ENCODE peak calls at places on chromosomes 7 and 10, in five cellular contexts. J is tibial artery, L is heart left ventricle, B is K562, A is HepG2. Z is an unnamed sample.

GRCh38 chr10:68955414-68955785 is 570 bp upstream of the DDX21 start:
- DNase-seq in J (no peak), L (no peak), B (no peak), A (no peak), Z (peak; percentile 1)

GRCh38 chr7:90626011-90626410 is 29.9 kb downstream of the CDK14 start:
- DNase-seq in J (no peak), L (no peak), B (no peak), A (no peak), Z (no peak)

GRCh38 chr10:112225771-112226438 is 42.3 kb upstream of the GPAM start:
- DNase-seq in J (no peak), L (no peak), B (no peak), A (peak; percentile 59), Z (no peak)

GRCh38 chr10:32190890-32191491 is 134.8 kb upstream of the KIF5B start:
- DNase-seq in J (no peak), L (no peak), B (no peak), A (peak; percentile 25), Z (no peak)

GRCh38 chr10:96325719-96326373 is 21.6 kb downstream of the DNTT start:
- DNase-seq in J (no peak), L (no peak), B (no peak), A (no peak), Z (no peak)

GRCh38 chr10:120719333-120719732 is 131.8 kb upstream of the WDR11 start:
- DNase-seq in J (no peak), L (no peak), B (no peak), A (no peak), Z (no peak)

GRCh38 chr7:112068967-112069366 is 137.2 kb downstream of the DOCK4 start:
- DNase-seq in J (no peak), L (no peak), B (no peak), A (no peak), Z (no peak)

GRCh38 chr10:110218627-110219026 is 11.2 kb downstream of the MXI1 start:
- DNase-seq in J (no peak), L (no peak), B (no peak), A (no peak), Z (no peak)

GRCh38 chr7:90678986-90679385 is 82.9 kb downstream of the CDK14 start:
- DNase-seq in J (no peak), L (no peak), B (no peak), A (no peak), Z (no peak)

GRCh38 chr10:69965086-69965485 is 87.6 kb upstream of the MACROH2A2 start:
- DNase-seq in J (no peak), L (no peak), B (no peak), A (no peak), Z (no peak)
- H3K27me3 ChIP-seq in J (no peaks in the 10 kb centered on the region), L (no peaks in the 10 kb centered on the region), B (peaks cover 21% of the 10 kb centered on the region), A (peaks cover 71% of the 10 kb centered on the region), Z (no peaks in the 10 kb centered on the region)

GRCh38 chr7:37193775-37194135 is 254.9 kb downstream of the ELMO1 start:
- DNase-seq in J (no peak), L (no peak), B (no peak), A (no peak), Z (no peak)

GRCh38 chr7:37193087-37193774 is 255.4 kb downstream of the ELMO1 start:
- DNase-seq in J (no peak), L (peak; percentile 68), B (no peak), A (no peak), Z (no peak)

GRCh38 chr7:37196631-37197030 is 252.0 kb downstream of the ELMO1 start:
- DNase-seq in J (no peak), L (no peak), B (no peak), A (no peak), Z (no peak)

GRCh38 chr7:37195388-37195787 is 253.3 kb downstream of the ELMO1 start:
- DNase-seq in J (no peak), L (no peak), B (no peak), A (no peak), Z (no peak)

DNA sequence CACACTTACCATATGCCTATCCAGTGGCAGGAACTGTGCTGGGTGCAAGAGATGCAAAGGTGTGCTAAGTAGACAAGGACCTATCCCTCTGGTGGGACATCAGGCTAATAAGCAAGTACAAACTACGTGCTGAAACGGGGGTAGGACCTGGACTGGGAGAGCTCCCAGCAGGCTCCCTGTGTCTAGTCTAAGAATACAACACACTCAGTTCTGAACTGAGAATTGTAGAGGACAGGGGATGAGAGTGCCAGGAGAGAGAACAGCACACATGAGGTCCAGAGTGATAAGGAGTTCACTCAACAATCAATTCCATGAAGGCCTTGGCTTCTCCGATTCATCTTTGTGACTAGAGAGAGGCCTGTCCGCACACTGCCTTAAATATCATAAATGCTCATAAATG is 253.7 kb downstream of the ELMO1 start:
- DNase-seq in J (no peak), L (no peak), B (no peak), A (no peak), Z (no peak)
- H3K27ac ChIP-seq in J (no peak overlapping the region), L (no peak overlapping the region), B (no peak overlapping the region), A (no peak overlapping the region), Z (no peak overlapping the region)

GRCh38 chr7:122886357-122887081 is at the start of gene CADPS2:
- DNase-seq in J (peak; percentile 86), L (peak; percentile 88), B (peak; percentile 73), A (peak; percentile 86), Z (peak; percentile 37)

GRCh38 chr7:122887198-122887597 is 938 bp upstream of the CADPS2 start:
- DNase-seq in J (peak; percentile 79), L (peak; percentile 73), B (peak; percentile 17), A (peak; percentile 66), Z (no peak)

GRCh38 chr7:122885583-122886356 is 490 bp downstream of the CADPS2 start:
- DNase-seq in J (peak; percentile 36), L (peak; percentile 62), B (peak; percentile 27), A (peak; percentile 34), Z (no peak)

GRCh38 chr7:122889116-122889515 is 2.9 kb upstream of the CADPS2 start:
- DNase-seq in J (no peak), L (no peak), B (no peak), A (no peak), Z (no peak)

GRCh38 chr7:122887848-122888247 is 1.6 kb upstream of the CADPS2 start:
- DNase-seq in J (no peak), L (no peak), B (no peak), A (no peak), Z (no peak)
- H3K27me3 ChIP-seq in J (no peaks in the 10 kb centered on the region), L (no peaks in the 10 kb centered on the region), B (peaks cover 15% of the 10 kb centered on the region), A (no peaks in the 10 kb centered on the region), Z (no peaks in the 10 kb centered on the region)

GRCh38 chr7:106119719-106120118 is 7.6 kb upstream of the SYPL1 start:
- DNase-seq in J (no peak), L (no peak), B (no peak), A (no peak), Z (no peak)

GRCh38 chr7:106112972-106113421 is 885 bp upstream of the SYPL1 start:
- DNase-seq in J (no peak), L (no peak), B (no peak), A (no peak), Z (no peak)

GRCh38 chr7:106117767-106118544 is 5.8 kb upstream of the SYPL1 start:
- DNase-seq in J (no peak), L (no peak), B (no peak), A (no peak), Z (no peak)

GRCh38 chr7:106114735-106115383 is 2.7 kb upstream of the SYPL1 start:
- DNase-seq in J (no peak), L (no peak), B (no peak), A (no peak), Z (no peak)

GRCh38 chr7:106116162-106116704 is 4.1 kb upstream of the SYPL1 start:
- DNase-seq in J (no peak), L (no peak), B (no peak), A (no peak), Z (no peak)
- H3K27ac ChIP-seq in J (no peak overlapping the region), L (no peak overlapping the region), B (no peak overlapping the region), A (no peak overlapping the region), Z (no peak overlapping the region)

DNA sequence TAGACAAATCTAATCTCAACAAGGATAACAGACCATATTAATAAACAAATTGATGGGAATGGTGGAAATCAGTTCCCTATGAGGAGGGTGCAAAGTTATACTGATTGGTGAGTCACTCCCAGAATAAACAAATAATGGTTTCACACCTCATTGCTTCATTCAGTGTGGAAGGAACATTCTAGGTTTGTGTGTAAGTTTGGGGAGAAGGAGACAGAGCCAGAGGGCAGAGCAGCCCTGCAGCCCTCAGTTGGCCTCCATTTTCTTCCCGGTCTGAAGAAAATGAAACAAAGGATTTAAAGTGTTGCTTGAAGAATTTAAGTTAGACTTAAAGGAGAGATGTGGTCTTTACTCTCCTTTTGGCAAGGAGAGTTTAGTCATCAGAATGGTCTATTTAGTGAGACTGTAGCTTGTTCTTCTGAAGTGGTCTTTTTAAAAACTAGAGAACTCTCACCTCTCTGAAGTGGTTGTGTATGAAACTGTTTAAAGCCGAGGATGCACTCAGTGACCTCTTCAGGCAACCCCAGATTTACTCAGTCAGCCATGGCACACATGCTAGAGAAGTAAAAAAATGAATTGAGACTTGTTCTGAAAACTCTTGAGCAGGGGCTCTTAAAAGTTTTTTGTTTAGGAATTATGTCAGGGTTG is 27.2 kb downstream of the IKZF1 start:
- DNase-seq in J (no peak), L (no peak), B (no peak), A (no peak), Z (no peak)
- H3K27me3 ChIP-seq in J (peaks cover 5% of the 10 kb centered on the region), L (peaks cover 21% of the 10 kb centered on the region), B (no peaks in the 10 kb centered on the region), A (peaks cover 27% of the 10 kb centered on the region), Z (no peaks in the 10 kb centered on the region)

GRCh38 chr7:151077705-151078232 is 2.8 kb downstream of the FASTK start:
- DNase-seq in J (no peak), L (no peak), B (no peak), A (no peak), Z (no peak)

GRCh38 chr7:151080091-151080521 is 503 bp downstream of the FASTK start:
- DNase-seq in J (no peak), L (no peak), B (peak; percentile 65), A (no peak), Z (no peak)

GRCh38 chr7:151078233-151079040 is 2.2 kb downstream of the FASTK start:
- DNase-seq in J (peak; percentile 75), L (no peak), B (no peak), A (no peak), Z (no peak)

GRCh38 chr7:151080522-151081169 is at the start of gene FASTK:
- DNase-seq in J (peak; percentile 92), L (peak; percentile 94), B (peak; percentile 88), A (peak; percentile 77), Z (no peak)

DNA sequence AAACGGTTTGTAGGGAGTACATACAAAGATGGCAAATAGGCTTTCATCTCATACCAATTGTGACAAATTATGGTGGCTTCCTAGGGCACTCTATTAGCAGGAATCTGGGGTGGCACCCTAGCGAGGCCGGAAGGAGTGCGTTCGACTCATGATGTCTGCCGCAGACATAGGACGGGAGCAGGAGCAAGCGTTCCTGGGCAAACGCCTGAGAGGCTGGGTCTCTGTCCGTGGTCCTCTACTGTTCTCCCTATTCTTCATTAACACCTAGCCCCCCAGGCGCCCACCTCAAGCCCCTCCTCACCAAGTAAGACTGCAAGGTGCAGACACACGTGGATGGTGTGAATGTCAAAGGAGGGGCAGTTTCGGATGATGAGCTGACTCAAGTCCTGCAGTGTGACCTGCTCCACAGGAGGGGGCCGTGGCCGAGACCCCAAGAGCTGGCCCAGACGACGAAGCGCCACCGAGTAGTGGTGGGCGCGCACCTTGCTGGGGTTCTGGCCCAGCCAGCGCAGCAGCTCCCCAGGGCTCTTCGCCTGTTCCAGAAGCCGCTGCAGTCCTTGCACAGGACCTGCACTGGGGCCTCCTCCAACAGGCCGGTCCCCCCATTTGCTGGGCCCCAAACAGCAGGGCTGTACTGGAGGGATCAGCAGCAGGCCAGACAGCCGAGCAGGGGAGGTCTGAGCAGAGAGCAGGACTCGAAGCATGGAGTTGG is 1.3 kb downstream of the FASTK start:
- DNase-seq in J (no peak), L (no peak), B (no peak), A (no peak), Z (no peak)
- H3K27ac ChIP-seq in J (peak overlapping the region; percentile 99), L (peak overlapping the region; percentile 92), B (peak overlapping the region; percentile 94), A (peak overlapping the region; percentile 85), Z (no peak overlapping the region)